ENCODE peak calls at places on chromosomes 12 and 14, in eight cellular contexts. O, E, N, W, D, M, F and G are unnamed samples.

GRCh38 chr14:20683896-20684661 is at the start of gene RNASE4:
- DNase-seq in O (peak), E (peak), W (peak), M (peak), F (peak), D (peak), N (peak), G (no peak)

GRCh38 chr14:88163731-88164255 is 158.9 kb downstream of the GPR65 start:
- DNase-seq in N (no peak), M (peak), O (no peak), D (no peak), F (no peak), W (no peak), E (no peak), G (no peak)

GRCh38 chr14:101074124-101075024 is 170.9 kb upstream of the RTL1 start:
- DNase-seq in D (no peak), F (no peak), W (no peak), E (no peak), O (peak), N (no peak), M (peak), G (no peak)

GRCh38 chr12:124655317-124656213 is 88.2 kb upstream of the NCOR2 start:
- DNase-seq in E (peak), O (peak), W (no peak), D (peak), F (peak), N (peak), M (peak), G (peak)

GRCh38 chr12:45611495-45611894 is 118.0 kb upstream of the ARID2 start:
- DNase-seq in D (no peak), F (no peak), W (no peak), N (no peak), M (no peak), E (no peak), O (no peak), G (no peak)

GRCh38 chr14:64891839-64892375 is 12.2 kb upstream of the SPTB start:
- DNase-seq in N (peak), O (no peak), F (peak), E (no peak), D (peak), M (no peak), W (peak), G (no peak)

GRCh38 chr12:72547593-72547992 is 275.4 kb downstream of the TRHDE start:
- DNase-seq in D (no peak), F (no peak), N (no peak), O (no peak), W (no peak), E (no peak), M (no peak), G (no peak)

GRCh38 chr14:91985521-91986255 is 38.2 kb upstream of the FBLN5 start:
- DNase-seq in W (no peak), O (no peak), N (no peak), D (no peak), F (no peak), E (no peak), M (no peak), G (no peak)

GRCh38 chr12:82507656-82508055 is 149.3 kb downstream of the METTL25 start:
- DNase-seq in D (no peak), O (no peak), E (no peak), F (no peak), M (no peak), N (no peak), W (no peak), G (no peak)

GRCh38 chr14:99356031-99356430 is 84.0 kb upstream of the BCL11B start:
- DNase-seq in D (no peak), M (no peak), N (no peak), O (no peak), W (no peak), F (no peak), E (no peak), G (no peak)

GRCh38 chr14:106269451-106270204 is 743.2 kb downstream of the TMEM121 start:
- DNase-seq in M (no peak), D (no peak), F (no peak), E (no peak), W (no peak), O (no peak), N (no peak), G (no peak)

GRCh38 chr14:95849761-95850160 is 26.9 kb upstream of the TUNAR start:
- DNase-seq in O (no peak), F (no peak), D (no peak), N (no peak), W (no peak), M (no peak), E (no peak), G (no peak)

GRCh38 chr12:14935031-14935430 is 3.3 kb downstream of the ERP27 start:
- DNase-seq in O (no peak), E (no peak), M (no peak), W (peak), N (no peak), D (no peak), F (no peak), G (no peak)

GRCh38 chr12:75511116-75512048 is at the start of gene KRR1:
- DNase-seq in M (peak), E (peak), W (peak), D (peak), O (peak), F (peak), N (peak), G (peak)

GRCh38 chr12:76183459-76184186 is 99.1 kb upstream of the NAP1L1 start:
- DNase-seq in M (no peak), D (no peak), N (peak), O (no peak), W (peak), F (no peak), E (peak), G (peak)

GRCh38 chr12:60148109-60148508 is 552.3 kb downstream of the SLC16A7 start:
- DNase-seq in D (no peak), M (no peak), O (no peak), W (no peak), N (no peak), F (no peak), E (no peak), G (no peak)

GRCh38 chr14:60302663-60303062 is 53.6 kb downstream of the PPM1A start:
- DNase-seq in M (no peak), F (no peak), D (no peak), O (no peak), N (no peak), W (no peak), E (no peak), G (no peak)

GRCh38 chr12:76680940-76681339 is 83.0 kb upstream of the ZDHHC17 start:
- DNase-seq in O (no peak), F (no peak), W (no peak), N (no peak), M (no peak), D (no peak), E (no peak), G (no peak)

GRCh38 chr14:25350802-25351201 is 300.9 kb upstream of the STXBP6 start:
- DNase-seq in N (no peak), D (no peak), W (no peak), E (no peak), O (peak), M (no peak), F (no peak), G (no peak)

GRCh38 chr12:53599579-53599978 is 26.6 kb downstream of the ATF7 start:
- DNase-seq in E (no peak), M (no peak), D (no peak), N (no peak), F (no peak), O (no peak), W (no peak), G (no peak)

GRCh38 chr14:21965042-21965441 is 291.4 kb upstream of the OR4E1 start:
- DNase-seq in W (no peak), M (no peak), E (no peak), D (no peak), O (no peak), F (no peak), N (no peak), G (no peak)

GRCh38 chr12:64669270-64669842 is 59.1 kb downstream of the RASSF3 start:
- DNase-seq in F (peak), N (no peak), O (peak), M (no peak), W (no peak), D (no peak), E (no peak), G (no peak)

GRCh38 chr12:54991161-54991991 is 6.8 kb upstream of the TESPA1 start:
- DNase-seq in M (no peak), O (no peak), N (peak), F (no peak), D (no peak), W (no peak), E (no peak), G (no peak)

GRCh38 chr12:95815635-95816212 is 25.2 kb upstream of the NTN4 start:
- DNase-seq in D (no peak), M (no peak), W (peak), E (no peak), N (peak), F (no peak), O (no peak), G (no peak)

GRCh38 chr14:21039059-21039422 is 3.1 kb upstream of the RNASE7 start:
- DNase-seq in D (peak), W (no peak), M (no peak), E (peak), F (no peak), O (peak), N (peak), G (peak)

GRCh38 chr12:110745632-110746284 is 3.1 kb upstream of the PPP1CC start:
- DNase-seq in O (no peak), M (no peak), N (no peak), W (no peak), D (no peak), F (no peak), E (no peak), G (no peak)

GRCh38 chr12:119593578-119594398 is at the start of gene TMEM233:
- DNase-seq in D (no peak), N (no peak), W (no peak), M (no peak), F (no peak), E (no peak), O (peak), G (no peak)

GRCh38 chr12:57229041-57229633 is 374 bp upstream of the SHMT2 start:
- DNase-seq in M (no peak), W (no peak), N (no peak), F (peak), E (no peak), O (no peak), D (no peak), G (no peak)

GRCh38 chr12:106254724-106255123 is 6.9 kb upstream of the CKAP4 start:
- DNase-seq in F (no peak), N (no peak), M (no peak), E (no peak), D (no peak), O (no peak), W (no peak), G (no peak)

GRCh38 chr12:111056618-111057521 is 136.5 kb upstream of the MYL2 start:
- DNase-seq in M (no peak), N (no peak), W (no peak), F (peak), D (no peak), E (no peak), O (no peak), G (no peak)